ENCODE peak calls at places on chromosomes 13 and 19, in ten cellular contexts. R, W, V, A, B, F, U, Q, X and C are unnamed samples.

GRCh38 chr13:102721800-102722231 is 27.0 kb upstream of the METTL21C start:
- DNase-seq in R (peak), W (no peak), V (peak), A (peak), B (no peak), F (no peak), U (peak), Q (no peak), X (no peak), C (peak)

GRCh38 chr19:47445937-47446402 is 25.7 kb downstream of the SLC8A2 start:
- DNase-seq in R (no peak), W (peak), V (no peak), A (no peak), B (no peak), F (peak), U (no peak), Q (peak), X (peak), C (peak)

GRCh38 chr19:14149509-14149994 is 13.2 kb upstream of the ASF1B start:
- DNase-seq in R (peak), W (peak), V (peak), A (peak), B (peak), F (no peak), U (peak), Q (no peak), X (peak), C (peak)

GRCh38 chr13:100484708-100485107 is 103.9 kb downstream of the GGACT start:
- DNase-seq in R (no peak), W (no peak), V (no peak), A (no peak), B (no peak), F (no peak), U (no peak), Q (no peak), X (no peak), C (no peak)

GRCh38 chr19:56966225-56966696 is 125.7 kb upstream of the PEG3 start:
- DNase-seq in R (no peak), W (peak), V (no peak), A (no peak), B (no peak), F (no peak), U (no peak), Q (no peak), X (no peak), C (no peak)

GRCh38 chr13:44197791-44198770 is 175.5 kb upstream of the SERP2 start:
- DNase-seq in R (peak), W (no peak), V (peak), A (peak), B (peak), F (no peak), U (no peak), Q (no peak), X (no peak), C (no peak)

GRCh38 chr19:16435999-16436650 is 35.6 kb downstream of the EPS15L1 start:
- DNase-seq in R (peak), W (no peak), V (no peak), A (no peak), B (peak), F (no peak), U (peak), Q (no peak), X (no peak), C (no peak)

GRCh38 chr13:24693862-24694471 is 13.8 kb downstream of the ATP12A start:
- DNase-seq in R (peak), W (peak), V (peak), A (peak), B (peak), F (peak), U (peak), Q (peak), X (no peak), C (no peak)

GRCh38 chr19:7904074-7905020 is 670 bp downstream of the MAP2K7 start:
- DNase-seq in R (no peak), W (peak), V (no peak), A (no peak), B (peak), F (no peak), U (no peak), Q (no peak), X (no peak), C (peak)

GRCh38 chr19:42068756-42069571 is 1.0 kb downstream of the GRIK5 start:
- DNase-seq in R (no peak), W (peak), V (no peak), A (no peak), B (no peak), F (peak), U (no peak), Q (peak), X (no peak), C (no peak)

DNA sequence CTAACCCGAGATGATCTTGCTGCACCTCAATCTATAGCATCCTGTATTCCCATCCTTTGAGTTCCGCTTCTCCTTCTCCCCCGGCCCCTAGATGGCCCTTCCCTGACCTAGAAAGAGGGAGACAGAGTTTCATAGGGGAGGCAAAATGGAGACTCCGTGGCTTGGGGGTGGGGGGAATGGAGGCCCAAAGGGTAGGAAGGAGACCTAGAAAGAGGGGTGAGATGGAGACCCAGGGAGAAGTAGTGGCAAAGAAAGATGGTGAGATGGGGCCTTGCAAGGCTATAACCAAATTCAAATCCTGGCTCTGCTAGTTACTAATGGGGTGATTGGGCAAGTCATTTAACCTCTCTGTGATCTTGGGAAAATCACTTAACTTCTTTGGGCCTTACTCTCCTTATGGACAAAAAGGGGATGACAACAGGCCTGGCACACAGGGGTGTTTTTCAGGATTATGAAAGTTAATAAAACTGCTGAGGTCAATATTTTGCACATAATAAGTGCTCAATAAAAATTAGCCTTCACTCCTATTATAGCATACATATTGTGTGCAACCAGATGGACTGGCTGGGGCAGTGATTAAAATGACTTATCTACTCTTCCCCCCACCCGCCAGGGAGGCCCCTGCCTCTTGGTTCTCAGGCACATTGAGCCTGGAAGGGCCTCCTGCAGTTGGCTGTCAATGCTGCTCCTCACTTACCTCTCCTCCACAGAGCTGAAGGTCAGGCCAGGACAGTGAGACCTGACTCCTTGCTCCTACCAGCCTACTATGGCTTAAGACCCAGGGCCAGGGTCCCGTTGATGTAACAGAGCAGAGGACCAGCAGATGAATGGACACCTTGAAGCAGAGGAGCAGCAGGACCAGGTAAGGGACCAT is 623 bp downstream of the SPHK2 start:
- DNase-seq in R (no peak), W (no peak), V (no peak), A (peak), B (no peak), F (no peak), U (peak), Q (no peak), X (no peak), C (no peak)
- TF ChIP-seq CTCF in R (no peak), W (no peak), V (no peak), A (no peak), B (no peak), F (no peak), U (no peak), Q (no peak), X (no peak), C (no peak)

GRCh38 chr19:39082745-39083598 is 1.2 kb upstream of the ACP7 start:
- DNase-seq in R (peak), W (no peak), V (peak), A (no peak), B (no peak), F (no peak), U (no peak), Q (no peak), X (no peak), C (no peak)
- TF ChIP-seq CTCF in R (no peak), W (no peak), V (no peak), A (no peak), B (no peak), F (no peak), U (no peak), Q (no peak), X (no peak), C (no peak)

GRCh38 chr13:78601124-78601885 is 2.0 kb downstream of the POU4F1 start:
- DNase-seq in R (no peak), W (peak), V (no peak), A (peak), B (no peak), F (peak), U (no peak), Q (peak), X (no peak), C (no peak)
- TF ChIP-seq CTCF in R (no peak), W (no peak), V (no peak), A (no peak), B (no peak), F (no peak), U (no peak), Q (no peak), X (no peak), C (no peak)

DNA sequence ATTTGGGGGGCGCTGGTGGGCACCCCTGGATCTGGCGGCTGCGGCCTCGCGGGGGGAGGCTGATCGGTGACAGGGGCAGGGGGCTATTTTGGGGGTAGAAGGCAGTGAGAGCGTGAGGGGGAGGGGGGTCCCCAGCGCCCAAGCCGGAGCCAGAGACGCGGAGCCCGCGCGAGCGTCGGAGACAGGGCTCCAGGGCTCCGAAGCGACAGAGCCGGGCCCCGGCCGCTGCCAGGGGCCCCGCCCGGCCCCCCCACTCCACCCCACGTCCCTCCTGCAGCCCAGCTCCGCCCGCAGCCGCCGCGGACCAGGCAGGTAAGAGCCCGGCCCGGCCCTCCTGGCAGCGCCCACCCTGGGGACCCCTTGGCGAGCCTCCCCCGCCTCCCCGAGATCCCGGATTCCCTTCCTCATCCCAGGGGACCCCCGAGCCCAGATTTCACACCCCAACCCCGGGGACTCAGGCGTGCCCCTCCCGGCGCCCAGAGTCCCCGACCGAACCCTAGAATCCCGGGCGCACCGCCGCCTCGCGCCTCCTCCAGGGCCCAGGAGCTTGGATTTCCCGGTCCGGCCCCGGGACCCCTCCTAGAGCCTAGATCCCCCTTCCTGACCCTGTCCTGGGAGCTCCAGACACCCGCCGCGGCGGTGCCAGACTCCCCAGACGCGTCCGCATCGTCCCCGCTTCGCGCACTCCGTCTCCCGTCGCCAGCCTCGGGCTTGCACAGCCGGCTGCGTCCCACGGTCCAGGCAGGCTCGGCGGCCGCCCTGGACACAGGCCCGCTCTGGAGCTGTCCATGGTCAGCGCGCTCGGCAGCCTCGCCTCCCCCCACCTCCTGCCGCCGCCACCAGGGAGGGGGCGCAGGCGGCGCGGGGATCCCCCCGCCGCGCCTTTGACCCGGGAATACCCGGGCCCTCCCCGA is at the start of gene PPFIA3:
- DNase-seq in R (peak), W (peak), V (no peak), A (peak), B (no peak), F (peak), U (peak), Q (peak), X (peak), C (no peak)
- TF ChIP-seq CTCF in R (no peak), W (peak), V (no peak), A (no peak), B (no peak), F (no peak), U (no peak), Q (no peak), X (no peak), C (no peak)

GRCh38 chr19:6457958-6458694 is 1.5 kb downstream of the SLC25A23 start:
- DNase-seq in R (no peak), W (no peak), V (no peak), A (no peak), B (no peak), F (no peak), U (peak), Q (no peak), X (no peak), C (no peak)
- TF ChIP-seq CTCF in R (no peak), W (no peak), V (no peak), A (no peak), B (no peak), F (no peak), U (no peak), Q (no peak), X (no peak), C (no peak)

GRCh38 chr19:38849147-38849745 is 540 bp downstream of the HNRNPL start:
- DNase-seq in R (peak), W (peak), V (peak), A (peak), B (peak), F (peak), U (peak), Q (peak), X (peak), C (peak)

GRCh38 chr19:38850976-38851621 is 1.3 kb upstream of the HNRNPL start:
- DNase-seq in R (no peak), W (peak), V (no peak), A (no peak), B (no peak), F (peak), U (no peak), Q (peak), X (peak), C (peak)

GRCh38 chr19:38848299-38849146 is 1.3 kb downstream of the HNRNPL start:
- DNase-seq in R (no peak), W (no peak), V (no peak), A (no peak), B (no peak), F (no peak), U (no peak), Q (no peak), X (no peak), C (no peak)

GRCh38 chr19:38850231-38850975 is 617 bp upstream of the HNRNPL start:
- DNase-seq in R (peak), W (peak), V (peak), A (peak), B (peak), F (peak), U (peak), Q (peak), X (peak), C (peak)

DNA sequence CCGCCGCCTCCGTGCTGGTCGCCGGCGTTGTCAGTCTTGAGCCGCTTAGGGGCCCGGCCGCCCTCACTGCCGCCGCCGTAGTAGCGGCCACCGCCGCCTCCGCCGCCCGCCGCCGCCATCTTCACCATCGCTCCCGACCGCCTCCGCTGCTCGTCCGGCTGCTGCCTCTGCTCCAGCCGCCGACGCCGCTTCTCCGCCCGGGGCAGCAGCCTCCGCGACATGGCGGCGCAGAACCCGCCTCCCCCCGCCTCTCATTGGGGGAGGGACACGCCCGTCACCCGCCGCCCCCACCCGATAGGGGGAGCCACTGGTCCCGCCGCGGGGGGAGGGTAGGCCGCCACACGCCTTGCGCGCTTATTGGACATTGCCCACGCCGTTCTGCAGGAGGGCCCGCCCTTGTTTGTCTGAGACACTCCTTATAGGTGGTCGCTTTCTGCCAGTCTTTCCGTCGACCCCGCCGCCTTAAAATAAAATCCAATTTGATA is at the start of gene HNRNPL:
- DNase-seq in R (no peak), W (peak), V (no peak), A (no peak), B (no peak), F (peak), U (no peak), Q (peak), X (peak), C (peak)
- TF ChIP-seq CTCF in R (peak), W (peak), V (peak), A (peak), B (peak), F (peak), U (peak), Q (peak), X (no peak), C (peak)

GRCh38 chr19:768424-768823 is 17.5 kb downstream of the MISP start:
- DNase-seq in R (peak), W (no peak), V (peak), A (peak), B (no peak), F (no peak), U (peak), Q (no peak), X (no peak), C (no peak)

GRCh38 chr19:772043-772442 is 21.1 kb downstream of the MISP start:
- DNase-seq in R (no peak), W (no peak), V (no peak), A (no peak), B (no peak), F (no peak), U (no peak), Q (no peak), X (no peak), C (no peak)

GRCh38 chr19:772730-773436 is 22.0 kb downstream of the MISP start:
- DNase-seq in R (no peak), W (no peak), V (no peak), A (no peak), B (no peak), F (no peak), U (no peak), Q (peak), X (no peak), C (no peak)

GRCh38 chr19:769610-770009 is 18.7 kb downstream of the MISP start:
- DNase-seq in R (no peak), W (no peak), V (no peak), A (no peak), B (no peak), F (no peak), U (no peak), Q (no peak), X (no peak), C (no peak)

DNA sequence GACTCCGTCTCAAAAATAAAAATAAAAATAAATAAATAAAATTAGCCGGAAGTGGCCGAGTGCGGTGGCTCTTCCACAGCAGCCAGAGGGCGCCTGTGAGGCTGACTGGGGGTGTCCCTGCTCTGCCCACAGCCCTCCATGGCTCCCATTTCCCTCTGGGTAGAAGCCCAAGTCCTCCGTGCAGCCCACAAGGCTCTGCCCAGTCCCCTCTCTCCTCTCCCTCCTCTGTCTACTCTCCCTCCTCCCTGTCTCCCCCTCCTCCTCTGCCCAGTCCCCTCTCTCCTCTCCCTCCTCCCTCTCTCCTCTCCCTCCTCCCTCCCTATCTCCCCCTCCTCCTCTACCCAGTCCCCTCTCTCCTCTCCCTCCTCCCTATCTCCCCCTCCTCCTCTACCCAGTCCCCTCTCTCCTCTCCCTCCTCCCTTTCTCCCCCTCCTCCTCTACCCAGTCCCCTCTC is 20.4 kb downstream of the MISP start:
- DNase-seq in R (peak), W (peak), V (peak), A (peak), B (peak), F (no peak), U (peak), Q (no peak), X (no peak), C (no peak)
- TF ChIP-seq CTCF in R (peak), W (peak), V (peak), A (peak), B (peak), F (peak), U (peak), Q (no peak), X (no peak), C (no peak)